ENCODE peak calls at places on chromosomes 2 and 18, in ten cellular contexts. One of them, this sample, is unnamed.

GRCh38 chr18:74407888-74408287 is 49.2 kb downstream of the DIPK1C start:
- DNase-seq in GM13977: peak
- DNase-seq in foreskin fibroblast: no peak
- DNase-seq in A549: no peak
- DNase-seq in cardiac fibroblast: no peak
- DNase-seq in endothelial cell: no peak
- DNase-seq in GM12865: no peak
- DNase-seq in fibroblast of lung: no peak
- DNase-seq in fibroblast of pulmonary artery: no peak
- DNase-seq in IMR-90: no peak
- DNase-seq in this sample: no peak

GRCh38 chr2:230046491-230046890 is 22.2 kb downstream of the SLC16A14 start:
- DNase-seq in GM13977: no peak
- DNase-seq in foreskin fibroblast: no peak
- DNase-seq in A549: no peak
- DNase-seq in cardiac fibroblast: no peak
- DNase-seq in endothelial cell: no peak
- DNase-seq in GM12865: no peak
- DNase-seq in fibroblast of lung: no peak
- DNase-seq in fibroblast of pulmonary artery: no peak
- DNase-seq in IMR-90: no peak
- DNase-seq in this sample: no peak

GRCh38 chr2:35741556-35741955 is 614.0 kb upstream of the CRIM1 start:
- DNase-seq in GM13977: no peak
- DNase-seq in foreskin fibroblast: no peak
- DNase-seq in A549: no peak
- DNase-seq in cardiac fibroblast: no peak
- DNase-seq in endothelial cell: no peak
- DNase-seq in GM12865: no peak
- DNase-seq in fibroblast of lung: no peak
- DNase-seq in fibroblast of pulmonary artery: no peak
- DNase-seq in IMR-90: no peak
- DNase-seq in this sample: no peak

GRCh38 chr2:202102425-202103005 is 29.5 kb downstream of the KIAA2012 start:
- DNase-seq in GM13977: no peak
- DNase-seq in foreskin fibroblast: no peak
- DNase-seq in A549: no peak
- DNase-seq in cardiac fibroblast: no peak
- DNase-seq in endothelial cell: no peak
- DNase-seq in GM12865: no peak
- DNase-seq in fibroblast of lung: no peak
- DNase-seq in fibroblast of pulmonary artery: no peak
- DNase-seq in IMR-90: no peak
- DNase-seq in this sample: no peak

GRCh38 chr2:146244131-146244530 is 1600.7 kb upstream of the ACVR2A start:
- DNase-seq in GM13977: no peak
- DNase-seq in foreskin fibroblast: no peak
- DNase-seq in A549: no peak
- DNase-seq in cardiac fibroblast: no peak
- DNase-seq in endothelial cell: no peak
- DNase-seq in GM12865: no peak
- DNase-seq in fibroblast of lung: peak
- DNase-seq in fibroblast of pulmonary artery: no peak
- DNase-seq in IMR-90: no peak
- DNase-seq in this sample: no peak

GRCh38 chr18:12326711-12327460 is 18.8 kb downstream of the TUBB6 start:
- DNase-seq in GM13977: no peak
- DNase-seq in foreskin fibroblast: no peak
- DNase-seq in A549: no peak
- DNase-seq in cardiac fibroblast: no peak
- DNase-seq in endothelial cell: no peak
- DNase-seq in GM12865: no peak
- DNase-seq in fibroblast of lung: no peak
- DNase-seq in fibroblast of pulmonary artery: no peak
- DNase-seq in IMR-90: no peak
- DNase-seq in this sample: no peak

GRCh38 chr2:8640498-8640897 is 41.4 kb upstream of the ID2 start:
- DNase-seq in GM13977: no peak
- DNase-seq in foreskin fibroblast: no peak
- DNase-seq in A549: no peak
- DNase-seq in cardiac fibroblast: no peak
- DNase-seq in endothelial cell: no peak
- DNase-seq in GM12865: no peak
- DNase-seq in fibroblast of lung: no peak
- DNase-seq in fibroblast of pulmonary artery: no peak
- DNase-seq in IMR-90: no peak
- DNase-seq in this sample: no peak

GRCh38 chr2:215728504-215729065 is 284.8 kb downstream of the MREG start:
- DNase-seq in GM13977: peak
- DNase-seq in foreskin fibroblast: peak
- DNase-seq in A549: no peak
- DNase-seq in cardiac fibroblast: peak
- DNase-seq in endothelial cell: no peak
- DNase-seq in GM12865: peak
- DNase-seq in fibroblast of lung: peak
- DNase-seq in fibroblast of pulmonary artery: peak
- DNase-seq in IMR-90: peak
- DNase-seq in this sample: peak

GRCh38 chr2:6764968-6765723 is 100.6 kb downstream of the CMPK2 start:
- DNase-seq in GM13977: no peak
- DNase-seq in foreskin fibroblast: no peak
- DNase-seq in A549: no peak
- DNase-seq in cardiac fibroblast: no peak
- DNase-seq in endothelial cell: no peak
- DNase-seq in GM12865: no peak
- DNase-seq in fibroblast of lung: no peak
- DNase-seq in fibroblast of pulmonary artery: no peak
- DNase-seq in IMR-90: no peak
- DNase-seq in this sample: no peak

GRCh38 chr18:49201464-49201863 is 250.7 kb upstream of the SMAD7 start:
- DNase-seq in GM13977: no peak
- DNase-seq in foreskin fibroblast: no peak
- DNase-seq in A549: no peak
- DNase-seq in cardiac fibroblast: no peak
- DNase-seq in endothelial cell: no peak
- DNase-seq in GM12865: no peak
- DNase-seq in fibroblast of lung: no peak
- DNase-seq in fibroblast of pulmonary artery: no peak
- DNase-seq in IMR-90: no peak
- DNase-seq in this sample: no peak

GRCh38 chr18:49207373-49207772 is 253.1 kb downstream of the DYM start:
- DNase-seq in GM13977: no peak
- DNase-seq in foreskin fibroblast: no peak
- DNase-seq in A549: no peak
- DNase-seq in cardiac fibroblast: peak
- DNase-seq in endothelial cell: no peak
- DNase-seq in GM12865: no peak
- DNase-seq in fibroblast of lung: no peak
- DNase-seq in fibroblast of pulmonary artery: peak
- DNase-seq in IMR-90: peak
- DNase-seq in this sample: peak

DNA sequence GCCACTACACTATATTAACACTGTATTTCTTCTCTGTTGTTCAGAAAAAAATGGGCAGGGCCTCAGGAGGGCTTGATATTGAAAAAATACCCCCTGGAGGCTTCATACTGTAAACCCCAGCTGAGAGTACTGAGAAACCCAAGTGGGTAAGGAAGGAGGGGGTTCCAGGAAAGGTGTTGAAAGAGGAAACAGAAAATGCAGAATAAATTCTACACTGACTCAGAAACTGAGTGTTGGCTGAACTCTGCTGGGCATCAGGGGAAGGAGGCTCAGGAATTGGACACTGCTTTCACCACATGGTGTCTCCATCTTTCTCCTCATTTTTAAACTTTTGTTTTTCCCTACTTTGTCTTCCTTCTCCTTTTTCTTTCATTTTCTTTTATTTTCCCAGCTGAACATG is 253.7 kb downstream of the DYM start:
- DNase-seq in GM13977: no peak
- DNase-seq in foreskin fibroblast: no peak
- DNase-seq in A549: no peak
- DNase-seq in cardiac fibroblast: peak
- DNase-seq in endothelial cell: no peak
- DNase-seq in GM12865: no peak
- DNase-seq in fibroblast of lung: peak
- DNase-seq in fibroblast of pulmonary artery: peak
- DNase-seq in IMR-90: peak
- DNase-seq in this sample: peak
- TF ChIP-seq CTCF in GM13977: no peak
- TF ChIP-seq CTCF in foreskin fibroblast: peak
- TF ChIP-seq CTCF in A549: no peak
- TF ChIP-seq CTCF in cardiac fibroblast: no peak
- TF ChIP-seq CTCF in endothelial cell: no peak
- TF ChIP-seq CTCF in GM12865: no peak
- TF ChIP-seq CTCF in fibroblast of lung: peak
- TF ChIP-seq CTCF in fibroblast of pulmonary artery: peak
- TF ChIP-seq CTCF in IMR-90: peak
- TF ChIP-seq CTCF in this sample: peak

GRCh38 chr2:157905092-157905491 is 29.0 kb upstream of the ACVR1 start:
- DNase-seq in GM13977: no peak
- DNase-seq in foreskin fibroblast: no peak
- DNase-seq in A549: no peak
- DNase-seq in cardiac fibroblast: no peak
- DNase-seq in endothelial cell: no peak
- DNase-seq in GM12865: no peak
- DNase-seq in fibroblast of lung: no peak
- DNase-seq in fibroblast of pulmonary artery: no peak
- DNase-seq in IMR-90: no peak
- DNase-seq in this sample: no peak
- TF ChIP-seq CTCF in GM13977: no peak
- TF ChIP-seq CTCF in foreskin fibroblast: no peak
- TF ChIP-seq CTCF in A549: no peak
- TF ChIP-seq CTCF in cardiac fibroblast: no peak
- TF ChIP-seq CTCF in endothelial cell: no peak
- TF ChIP-seq CTCF in GM12865: no peak
- TF ChIP-seq CTCF in fibroblast of lung: no peak
- TF ChIP-seq CTCF in fibroblast of pulmonary artery: no peak
- TF ChIP-seq CTCF in IMR-90: no peak
- TF ChIP-seq CTCF in this sample: no peak

GRCh38 chr2:237600205-237600846 is 9.8 kb upstream of the RAB17 start:
- DNase-seq in GM13977: no peak
- DNase-seq in foreskin fibroblast: peak
- DNase-seq in A549: no peak
- DNase-seq in cardiac fibroblast: peak
- DNase-seq in endothelial cell: no peak
- DNase-seq in GM12865: no peak
- DNase-seq in fibroblast of lung: peak
- DNase-seq in fibroblast of pulmonary artery: peak
- DNase-seq in IMR-90: peak
- DNase-seq in this sample: peak
- TF ChIP-seq CTCF in GM13977: no peak
- TF ChIP-seq CTCF in foreskin fibroblast: peak
- TF ChIP-seq CTCF in A549: no peak
- TF ChIP-seq CTCF in cardiac fibroblast: peak
- TF ChIP-seq CTCF in endothelial cell: no peak
- TF ChIP-seq CTCF in GM12865: no peak
- TF ChIP-seq CTCF in fibroblast of lung: peak
- TF ChIP-seq CTCF in fibroblast of pulmonary artery: peak
- TF ChIP-seq CTCF in IMR-90: peak
- TF ChIP-seq CTCF in this sample: peak

GRCh38 chr2:48107326-48107925 is 201.1 kb upstream of the FBXO11 start:
- DNase-seq in GM13977: no peak
- DNase-seq in foreskin fibroblast: peak
- DNase-seq in A549: peak
- DNase-seq in cardiac fibroblast: peak
- DNase-seq in endothelial cell: no peak
- DNase-seq in GM12865: no peak
- DNase-seq in fibroblast of lung: peak
- DNase-seq in fibroblast of pulmonary artery: peak
- DNase-seq in IMR-90: peak
- DNase-seq in this sample: peak
- TF ChIP-seq CTCF in GM13977: no peak
- TF ChIP-seq CTCF in foreskin fibroblast: no peak
- TF ChIP-seq CTCF in A549: no peak
- TF ChIP-seq CTCF in cardiac fibroblast: peak
- TF ChIP-seq CTCF in endothelial cell: no peak
- TF ChIP-seq CTCF in GM12865: no peak
- TF ChIP-seq CTCF in fibroblast of lung: peak
- TF ChIP-seq CTCF in fibroblast of pulmonary artery: peak
- TF ChIP-seq CTCF in IMR-90: peak
- TF ChIP-seq CTCF in this sample: peak

GRCh38 chr2:21069746-21070145 is 25.9 kb upstream of the APOB start:
- DNase-seq in GM13977: no peak
- DNase-seq in foreskin fibroblast: no peak
- DNase-seq in A549: no peak
- DNase-seq in cardiac fibroblast: no peak
- DNase-seq in endothelial cell: no peak
- DNase-seq in GM12865: no peak
- DNase-seq in fibroblast of lung: no peak
- DNase-seq in fibroblast of pulmonary artery: no peak
- DNase-seq in IMR-90: no peak
- DNase-seq in this sample: no peak

GRCh38 chr2:21072477-21073242 is 28.8 kb upstream of the APOB start:
- DNase-seq in GM13977: no peak
- DNase-seq in foreskin fibroblast: no peak
- DNase-seq in A549: no peak
- DNase-seq in cardiac fibroblast: no peak
- DNase-seq in endothelial cell: no peak
- DNase-seq in GM12865: no peak
- DNase-seq in fibroblast of lung: no peak
- DNase-seq in fibroblast of pulmonary artery: no peak
- DNase-seq in IMR-90: no peak
- DNase-seq in this sample: no peak

GRCh38 chr2:21070322-21071257 is 26.7 kb upstream of the APOB start:
- DNase-seq in GM13977: no peak
- DNase-seq in foreskin fibroblast: no peak
- DNase-seq in A549: no peak
- DNase-seq in cardiac fibroblast: no peak
- DNase-seq in endothelial cell: no peak
- DNase-seq in GM12865: no peak
- DNase-seq in fibroblast of lung: no peak
- DNase-seq in fibroblast of pulmonary artery: no peak
- DNase-seq in IMR-90: no peak
- DNase-seq in this sample: no peak

GRCh38 chr2:21067863-21068537 is 24.1 kb upstream of the APOB start:
- DNase-seq in GM13977: no peak
- DNase-seq in foreskin fibroblast: no peak
- DNase-seq in A549: no peak
- DNase-seq in cardiac fibroblast: no peak
- DNase-seq in endothelial cell: no peak
- DNase-seq in GM12865: no peak
- DNase-seq in fibroblast of lung: no peak
- DNase-seq in fibroblast of pulmonary artery: no peak
- DNase-seq in IMR-90: no peak
- DNase-seq in this sample: no peak

GRCh38 chr2:21067125-21067524 is 23.3 kb upstream of the APOB start:
- DNase-seq in GM13977: no peak
- DNase-seq in foreskin fibroblast: no peak
- DNase-seq in A549: no peak
- DNase-seq in cardiac fibroblast: no peak
- DNase-seq in endothelial cell: no peak
- DNase-seq in GM12865: no peak
- DNase-seq in fibroblast of lung: no peak
- DNase-seq in fibroblast of pulmonary artery: no peak
- DNase-seq in IMR-90: no peak
- DNase-seq in this sample: no peak
- TF ChIP-seq CTCF in GM13977: no peak
- TF ChIP-seq CTCF in foreskin fibroblast: no peak
- TF ChIP-seq CTCF in A549: no peak
- TF ChIP-seq CTCF in cardiac fibroblast: no peak
- TF ChIP-seq CTCF in endothelial cell: no peak
- TF ChIP-seq CTCF in GM12865: no peak
- TF ChIP-seq CTCF in fibroblast of lung: no peak
- TF ChIP-seq CTCF in fibroblast of pulmonary artery: no peak
- TF ChIP-seq CTCF in IMR-90: no peak
- TF ChIP-seq CTCF in this sample: no peak

GRCh38 chr2:231541605-231542509 is 11.6 kb upstream of the NMUR1 start:
- DNase-seq in GM13977: peak
- DNase-seq in foreskin fibroblast: no peak
- DNase-seq in A549: peak
- DNase-seq in cardiac fibroblast: peak
- DNase-seq in endothelial cell: peak
- DNase-seq in GM12865: peak
- DNase-seq in fibroblast of lung: no peak
- DNase-seq in fibroblast of pulmonary artery: peak
- DNase-seq in IMR-90: no peak
- DNase-seq in this sample: no peak
- TF ChIP-seq CTCF in GM13977: peak
- TF ChIP-seq CTCF in foreskin fibroblast: no peak
- TF ChIP-seq CTCF in A549: no peak
- TF ChIP-seq CTCF in cardiac fibroblast: peak
- TF ChIP-seq CTCF in endothelial cell: peak
- TF ChIP-seq CTCF in GM12865: peak
- TF ChIP-seq CTCF in fibroblast of lung: peak
- TF ChIP-seq CTCF in fibroblast of pulmonary artery: peak
- TF ChIP-seq CTCF in IMR-90: no peak
- TF ChIP-seq CTCF in this sample: no peak

This sample was measured in AG10803.